ENCODE peak calls at places on chromosome 20, in ten cellular contexts. One of them, this sample, is unnamed.
A peak's percentile ranks its signal among the peaks of the same experiment; 100 is the strongest.

GRCh38 chr20:5013682-5014447 is 12.6 kb upstream of the SLC23A2 start:
- DNase-seq in left ventricle myocardium inferior: no peak
- DNase-seq in fibroblast of lung: no peak
- DNase-seq in brain microvascular endothelial cell: no peak
- DNase-seq in CD4-positive, CD25-positive, alpha-beta regulatory T cell: no peak
- DNase-seq in H1: no peak
- DNase-seq in IMR-90: no peak
- DNase-seq in Peyer's patch: no peak
- DNase-seq in heart right ventricle: no peak
- DNase-seq in lower lobe of right lung: no peak
- DNase-seq in this sample: no peak

GRCh38 chr20:34111057-34111711 is 859 bp downstream of the EIF2S2 start:
- DNase-seq in CD4-positive, CD25-positive, alpha-beta regulatory T cell: peak; percentile 43
- DNase-seq in Peyer's patch: no peak
- DNase-seq in lower lobe of right lung: no peak
- DNase-seq in brain microvascular endothelial cell: peak; percentile 22
- DNase-seq in fibroblast of lung: peak; percentile 74
- DNase-seq in H1: no peak
- DNase-seq in heart right ventricle: peak; percentile 26
- DNase-seq in IMR-90: peak; percentile 71
- DNase-seq in left ventricle myocardium inferior: no peak
- DNase-seq in this sample: no peak

GRCh38 chr20:19661717-19662637 is 96.1 kb upstream of the RIN2 start:
- DNase-seq in CD4-positive, CD25-positive, alpha-beta regulatory T cell: peak; percentile 60
- DNase-seq in brain microvascular endothelial cell: peak; percentile 71
- DNase-seq in fibroblast of lung: peak; percentile 51
- DNase-seq in Peyer's patch: peak; percentile 62
- DNase-seq in left ventricle myocardium inferior: peak; percentile 36
- DNase-seq in IMR-90: peak; percentile 71
- DNase-seq in H1: peak; percentile 74
- DNase-seq in heart right ventricle: peak; percentile 53
- DNase-seq in lower lobe of right lung: peak; percentile 51
- DNase-seq in this sample: no peak

GRCh38 chr20:19047040-19047950 is 165.1 kb upstream of the SLC24A3 start:
- DNase-seq in left ventricle myocardium inferior: peak; percentile 58
- DNase-seq in IMR-90: no peak
- DNase-seq in lower lobe of right lung: peak; percentile 68
- DNase-seq in H1: no peak
- DNase-seq in heart right ventricle: peak; percentile 40
- DNase-seq in fibroblast of lung: no peak
- DNase-seq in Peyer's patch: peak; percentile 65
- DNase-seq in brain microvascular endothelial cell: no peak
- DNase-seq in CD4-positive, CD25-positive, alpha-beta regulatory T cell: no peak
- DNase-seq in this sample: no peak

GRCh38 chr20:20452254-20452676 is 84.4 kb downstream of the INSM1 start:
- DNase-seq in CD4-positive, CD25-positive, alpha-beta regulatory T cell: peak; percentile 81
- DNase-seq in Peyer's patch: no peak
- DNase-seq in fibroblast of lung: peak; percentile 84
- DNase-seq in lower lobe of right lung: peak; percentile 65
- DNase-seq in left ventricle myocardium inferior: peak; percentile 46
- DNase-seq in heart right ventricle: peak; percentile 32
- DNase-seq in IMR-90: peak; percentile 78
- DNase-seq in brain microvascular endothelial cell: peak; percentile 46
- DNase-seq in H1: peak; percentile 76
- DNase-seq in this sample: peak; percentile 3

GRCh38 chr20:46752639-46753235 is 43.3 kb downstream of the SLC2A10 start:
- DNase-seq in IMR-90: peak; percentile 62
- DNase-seq in H1: peak; percentile 80
- DNase-seq in heart right ventricle: peak; percentile 33
- DNase-seq in Peyer's patch: peak; percentile 70
- DNase-seq in CD4-positive, CD25-positive, alpha-beta regulatory T cell: peak; percentile 61
- DNase-seq in brain microvascular endothelial cell: peak; percentile 52
- DNase-seq in left ventricle myocardium inferior: peak; percentile 24
- DNase-seq in fibroblast of lung: peak; percentile 40
- DNase-seq in lower lobe of right lung: peak; percentile 67
- DNase-seq in this sample: peak; percentile 54

GRCh38 chr20:32605167-32605656 is 20.1 kb upstream of the NOL4L start:
- DNase-seq in lower lobe of right lung: no peak
- DNase-seq in heart right ventricle: no peak
- DNase-seq in Peyer's patch: no peak
- DNase-seq in fibroblast of lung: no peak
- DNase-seq in left ventricle myocardium inferior: no peak
- DNase-seq in IMR-90: peak; percentile 65
- DNase-seq in CD4-positive, CD25-positive, alpha-beta regulatory T cell: no peak
- DNase-seq in brain microvascular endothelial cell: peak; percentile 14
- DNase-seq in H1: no peak
- DNase-seq in this sample: no peak

GRCh38 chr20:45016089-45016641 is 49.9 kb downstream of the STK4 start:
- DNase-seq in lower lobe of right lung: no peak
- DNase-seq in H1: no peak
- DNase-seq in fibroblast of lung: peak; percentile 85
- DNase-seq in left ventricle myocardium inferior: no peak
- DNase-seq in Peyer's patch: no peak
- DNase-seq in IMR-90: peak; percentile 11
- DNase-seq in CD4-positive, CD25-positive, alpha-beta regulatory T cell: no peak
- DNase-seq in brain microvascular endothelial cell: peak; percentile 49
- DNase-seq in heart right ventricle: no peak
- DNase-seq in this sample: no peak

GRCh38 chr20:4813076-4813838 is 91.5 kb downstream of the PRND start:
- DNase-seq in brain microvascular endothelial cell: no peak
- DNase-seq in fibroblast of lung: no peak
- DNase-seq in lower lobe of right lung: no peak
- DNase-seq in CD4-positive, CD25-positive, alpha-beta regulatory T cell: peak; percentile 24
- DNase-seq in H1: no peak
- DNase-seq in left ventricle myocardium inferior: no peak
- DNase-seq in Peyer's patch: no peak
- DNase-seq in IMR-90: no peak
- DNase-seq in heart right ventricle: peak; percentile 45
- DNase-seq in this sample: no peak

GRCh38 chr20:5734559-5735137 is 15.6 kb upstream of the SHLD1 start:
- DNase-seq in lower lobe of right lung: no peak
- DNase-seq in IMR-90: peak; percentile 45
- DNase-seq in CD4-positive, CD25-positive, alpha-beta regulatory T cell: no peak
- DNase-seq in brain microvascular endothelial cell: no peak
- DNase-seq in fibroblast of lung: peak; percentile 15
- DNase-seq in left ventricle myocardium inferior: no peak
- DNase-seq in Peyer's patch: no peak
- DNase-seq in heart right ventricle: no peak
- DNase-seq in H1: no peak
- DNase-seq in this sample: no peak

GRCh38 chr20:9590189-9590588 is 75.8 kb downstream of the LAMP5 start:
- DNase-seq in IMR-90: peak; percentile 77
- DNase-seq in heart right ventricle: no peak
- DNase-seq in left ventricle myocardium inferior: no peak
- DNase-seq in Peyer's patch: no peak
- DNase-seq in H1: no peak
- DNase-seq in CD4-positive, CD25-positive, alpha-beta regulatory T cell: no peak
- DNase-seq in brain microvascular endothelial cell: peak; percentile 35
- DNase-seq in fibroblast of lung: peak; percentile 33
- DNase-seq in lower lobe of right lung: no peak
- DNase-seq in this sample: no peak

GRCh38 chr20:44730441-44730840 is 15.2 kb upstream of the KCNK15 start:
- DNase-seq in heart right ventricle: no peak
- DNase-seq in brain microvascular endothelial cell: peak; percentile 73
- DNase-seq in H1: no peak
- DNase-seq in lower lobe of right lung: peak; percentile 9
- DNase-seq in IMR-90: peak; percentile 77
- DNase-seq in Peyer's patch: no peak
- DNase-seq in left ventricle myocardium inferior: peak; percentile 0
- DNase-seq in fibroblast of lung: peak; percentile 89
- DNase-seq in CD4-positive, CD25-positive, alpha-beta regulatory T cell: no peak
- DNase-seq in this sample: no peak

GRCh38 chr20:44807051-44807683 is 3.2 kb downstream of the RIMS4 start:
- DNase-seq in heart right ventricle: no peak
- DNase-seq in fibroblast of lung: no peak
- DNase-seq in left ventricle myocardium inferior: no peak
- DNase-seq in brain microvascular endothelial cell: no peak
- DNase-seq in lower lobe of right lung: no peak
- DNase-seq in Peyer's patch: no peak
- DNase-seq in H1: no peak
- DNase-seq in CD4-positive, CD25-positive, alpha-beta regulatory T cell: no peak
- DNase-seq in IMR-90: no peak
- DNase-seq in this sample: no peak

GRCh38 chr20:62752671-62753501 is 43.4 kb upstream of the MRGBP start:
- DNase-seq in lower lobe of right lung: peak; percentile 38
- DNase-seq in CD4-positive, CD25-positive, alpha-beta regulatory T cell: no peak
- DNase-seq in Peyer's patch: no peak
- DNase-seq in left ventricle myocardium inferior: peak; percentile 12
- DNase-seq in H1: no peak
- DNase-seq in fibroblast of lung: peak; percentile 8
- DNase-seq in brain microvascular endothelial cell: no peak
- DNase-seq in heart right ventricle: no peak
- DNase-seq in IMR-90: peak; percentile 50
- DNase-seq in this sample: no peak

GRCh38 chr20:36097331-36097730 is 57.2 kb upstream of the EPB41L1 start:
- DNase-seq in CD4-positive, CD25-positive, alpha-beta regulatory T cell: no peak
- DNase-seq in Peyer's patch: no peak
- DNase-seq in heart right ventricle: no peak
- DNase-seq in IMR-90: peak; percentile 52
- DNase-seq in fibroblast of lung: peak; percentile 84
- DNase-seq in H1: no peak
- DNase-seq in brain microvascular endothelial cell: peak; percentile 71
- DNase-seq in left ventricle myocardium inferior: no peak
- DNase-seq in lower lobe of right lung: no peak
- DNase-seq in this sample: no peak

GRCh38 chr20:461254-462198 is 807 bp downstream of the TBC1D20 start:
- DNase-seq in brain microvascular endothelial cell: peak; percentile 19
- DNase-seq in Peyer's patch: no peak
- DNase-seq in IMR-90: peak; percentile 42
- DNase-seq in fibroblast of lung: peak; percentile 60
- DNase-seq in lower lobe of right lung: peak; percentile 75
- DNase-seq in H1: peak; percentile 70
- DNase-seq in heart right ventricle: peak; percentile 33
- DNase-seq in left ventricle myocardium inferior: peak; percentile 48
- DNase-seq in CD4-positive, CD25-positive, alpha-beta regulatory T cell: peak; percentile 77
- DNase-seq in this sample: peak; percentile 57

DNA sequence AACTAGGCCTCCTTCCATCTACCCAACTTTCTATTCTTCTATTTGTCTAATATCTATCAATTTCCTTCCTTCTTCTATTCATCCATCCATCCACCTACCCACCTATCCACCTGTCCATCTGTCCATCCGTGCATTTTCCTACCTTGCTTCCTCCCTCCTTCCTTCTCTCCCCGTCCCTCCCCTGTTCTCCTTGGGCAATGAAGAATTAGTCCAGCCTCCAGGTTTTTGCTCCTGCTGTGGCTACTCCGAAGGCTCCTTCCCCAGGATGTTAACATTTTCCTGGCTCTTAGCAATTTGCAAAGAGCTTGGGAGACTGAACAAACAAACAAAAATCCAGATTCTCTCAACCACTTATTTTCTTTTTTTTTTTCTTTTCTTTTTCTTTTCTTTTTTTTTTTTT is 81.6 kb downstream of the KCNB1 start:
- DNase-seq in IMR-90: peak; percentile 62
- DNase-seq in left ventricle myocardium inferior: no peak
- DNase-seq in fibroblast of lung: peak; percentile 33
- DNase-seq in heart right ventricle: peak; percentile 54
- DNase-seq in H1: no peak
- DNase-seq in CD4-positive, CD25-positive, alpha-beta regulatory T cell: no peak
- DNase-seq in brain microvascular endothelial cell: no peak
- DNase-seq in lower lobe of right lung: no peak
- DNase-seq in Peyer's patch: no peak
- DNase-seq in this sample: no peak
- H3K27ac ChIP-seq in IMR-90: no peak overlapping the region
- H3K27ac ChIP-seq in left ventricle myocardium inferior: peak overlapping the region; percentile 84
- H3K27ac ChIP-seq in fibroblast of lung: no peak overlapping the region
- H3K27ac ChIP-seq in heart right ventricle: peak overlapping the region; percentile 56
- H3K27ac ChIP-seq in H1: no peak overlapping the region
- H3K27ac ChIP-seq in CD4-positive, CD25-positive, alpha-beta regulatory T cell: no peak overlapping the region
- H3K27ac ChIP-seq in brain microvascular endothelial cell: no peak overlapping the region
- H3K27ac ChIP-seq in lower lobe of right lung: no peak overlapping the region
- H3K27ac ChIP-seq in Peyer's patch: peak overlapping the region; percentile 33
- H3K27ac ChIP-seq in this sample: no peak overlapping the region

DNA sequence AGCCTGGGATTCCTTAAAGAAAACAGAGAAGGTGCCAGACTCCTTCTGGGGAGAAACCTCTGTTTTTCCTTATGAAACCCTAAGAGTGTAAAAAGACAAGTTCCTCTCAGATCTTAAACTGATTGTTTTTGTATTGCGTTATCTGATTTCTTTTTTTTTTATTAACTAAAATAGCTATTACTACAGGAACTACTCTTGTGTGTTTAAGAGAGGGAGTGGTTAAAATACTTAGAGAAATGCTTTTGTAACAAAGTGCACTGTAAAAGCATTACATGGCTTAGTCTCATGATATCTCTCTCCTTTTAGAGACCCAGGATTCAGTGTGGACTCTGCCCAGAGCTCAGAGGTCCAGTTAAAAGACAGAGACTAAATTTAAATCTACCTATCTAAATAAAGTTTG is 15.9 kb downstream of the PTGIS start:
- DNase-seq in lower lobe of right lung: no peak
- DNase-seq in left ventricle myocardium inferior: no peak
- DNase-seq in heart right ventricle: no peak
- DNase-seq in Peyer's patch: no peak
- DNase-seq in IMR-90: no peak
- DNase-seq in brain microvascular endothelial cell: no peak
- DNase-seq in fibroblast of lung: no peak
- DNase-seq in H1: no peak
- DNase-seq in CD4-positive, CD25-positive, alpha-beta regulatory T cell: no peak
- DNase-seq in this sample: no peak
- H3K27ac ChIP-seq in lower lobe of right lung: no peak overlapping the region
- H3K27ac ChIP-seq in left ventricle myocardium inferior: peak overlapping the region; percentile 57
- H3K27ac ChIP-seq in heart right ventricle: peak overlapping the region; percentile 54
- H3K27ac ChIP-seq in Peyer's patch: no peak overlapping the region
- H3K27ac ChIP-seq in IMR-90: no peak overlapping the region
- H3K27ac ChIP-seq in brain microvascular endothelial cell: peak overlapping the region; percentile 1
- H3K27ac ChIP-seq in fibroblast of lung: no peak overlapping the region
- H3K27ac ChIP-seq in H1: no peak overlapping the region
- H3K27ac ChIP-seq in CD4-positive, CD25-positive, alpha-beta regulatory T cell: no peak overlapping the region
- H3K27ac ChIP-seq in this sample: no peak overlapping the region

DNA sequence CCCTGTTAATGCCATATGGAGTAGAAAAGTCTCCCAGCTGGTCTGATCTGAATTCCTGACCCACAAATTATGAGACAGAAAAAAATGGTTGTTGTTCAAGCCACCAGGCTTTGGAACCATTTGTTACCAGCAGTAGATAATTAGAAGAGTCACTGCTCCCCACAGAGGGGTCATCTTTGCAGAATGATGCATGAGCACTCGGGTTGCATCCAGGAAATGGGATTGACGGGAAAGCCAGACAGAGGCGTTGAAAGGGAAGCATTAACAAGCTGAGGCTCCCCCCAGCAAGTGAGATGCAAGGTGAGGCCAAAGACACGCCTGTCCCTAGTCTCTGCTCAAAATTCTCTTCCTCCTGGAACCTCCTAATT is 182.5 kb downstream of the SYNDIG1 start:
- DNase-seq in lower lobe of right lung: no peak
- DNase-seq in brain microvascular endothelial cell: no peak
- DNase-seq in H1: no peak
- DNase-seq in IMR-90: no peak
- DNase-seq in heart right ventricle: no peak
- DNase-seq in fibroblast of lung: no peak
- DNase-seq in CD4-positive, CD25-positive, alpha-beta regulatory T cell: no peak
- DNase-seq in Peyer's patch: peak; percentile 7
- DNase-seq in left ventricle myocardium inferior: no peak
- DNase-seq in this sample: no peak
- H3K27ac ChIP-seq in lower lobe of right lung: no peak overlapping the region
- H3K27ac ChIP-seq in brain microvascular endothelial cell: no peak overlapping the region
- H3K27ac ChIP-seq in H1: no peak overlapping the region
- H3K27ac ChIP-seq in IMR-90: peak overlapping the region; percentile 70
- H3K27ac ChIP-seq in heart right ventricle: no peak overlapping the region
- H3K27ac ChIP-seq in fibroblast of lung: peak overlapping the region; percentile 53
- H3K27ac ChIP-seq in CD4-positive, CD25-positive, alpha-beta regulatory T cell: no peak overlapping the region
- H3K27ac ChIP-seq in Peyer's patch: no peak overlapping the region
- H3K27ac ChIP-seq in left ventricle myocardium inferior: no peak overlapping the region
- H3K27ac ChIP-seq in this sample: no peak overlapping the region

GRCh38 chr20:50891138-50891537 is 40.1 kb downstream of the ADNP start:
- DNase-seq in brain microvascular endothelial cell: no peak
- DNase-seq in IMR-90: peak; percentile 74
- DNase-seq in Peyer's patch: no peak
- DNase-seq in lower lobe of right lung: no peak
- DNase-seq in H1: no peak
- DNase-seq in left ventricle myocardium inferior: no peak
- DNase-seq in CD4-positive, CD25-positive, alpha-beta regulatory T cell: no peak
- DNase-seq in fibroblast of lung: peak; percentile 22
- DNase-seq in heart right ventricle: no peak
- DNase-seq in this sample: no peak
- H3K27ac ChIP-seq in brain microvascular endothelial cell: no peak overlapping the region
- H3K27ac ChIP-seq in IMR-90: no peak overlapping the region
- H3K27ac ChIP-seq in Peyer's patch: no peak overlapping the region
- H3K27ac ChIP-seq in lower lobe of right lung: no peak overlapping the region
- H3K27ac ChIP-seq in H1: no peak overlapping the region
- H3K27ac ChIP-seq in left ventricle myocardium inferior: no peak overlapping the region
- H3K27ac ChIP-seq in CD4-positive, CD25-positive, alpha-beta regulatory T cell: no peak overlapping the region
- H3K27ac ChIP-seq in fibroblast of lung: no peak overlapping the region
- H3K27ac ChIP-seq in heart right ventricle: no peak overlapping the region
- H3K27ac ChIP-seq in this sample: no peak overlapping the region